ENCODE peak calls at places on chromosome 13, in seven cellular contexts. D, C, N, Z, P, O and H are unnamed samples.

GRCh38 chr13:48485447-48485846 is 47.4 kb downstream of the RCBTB2 start:
- DNase-seq in O (no peak), C (no peak), P (no peak), D (no peak), N (no peak), Z (no peak), H (no peak)

GRCh38 chr13:42228527-42228926 is 43.4 kb upstream of the AKAP11 start:
- DNase-seq in N (no peak), O (no peak), Z (no peak), C (no peak), P (no peak), D (no peak), H (no peak)

GRCh38 chr13:38385152-38385891 is 35.7 kb downstream of the UFM1 start:
- DNase-seq in C (no peak), N (no peak), D (no peak), O (no peak), P (no peak), Z (no peak), H (no peak)

GRCh38 chr13:20426766-20427448 is 98.8 kb downstream of the CRYL1 start:
- DNase-seq in Z (no peak), C (no peak), P (no peak), N (no peak), O (no peak), D (no peak), H (no peak)

GRCh38 chr13:82758056-82758455 is 1124.2 kb downstream of the SLITRK1 start:
- DNase-seq in D (peak; percentile 36), O (no peak), P (no peak), C (no peak), N (no peak), Z (no peak), H (no peak)

GRCh38 chr13:110393761-110394160 is 86.7 kb downstream of the COL4A2 start:
- DNase-seq in P (no peak), C (no peak), N (no peak), Z (no peak), O (no peak), D (no peak), H (no peak)

GRCh38 chr13:51057931-51058330 is 53.1 kb downstream of the C13orf42 start:
- DNase-seq in D (no peak), C (no peak), N (no peak), O (no peak), Z (no peak), P (no peak), H (no peak)

GRCh38 chr13:32041429-32041828 is 9.9 kb downstream of the FRY start:
- DNase-seq in Z (no peak), P (no peak), C (no peak), D (no peak), O (no peak), N (no peak), H (peak; percentile 49)

GRCh38 chr13:106567421-106568224 is at the start of gene ARGLU1:
- DNase-seq in C (peak; percentile 97), P (peak; percentile 94), N (peak; percentile 87), Z (peak; percentile 99), D (peak; percentile 92), O (peak; percentile 65), H (peak; percentile 64)

GRCh38 chr13:51589793-51590192 is 5.5 kb downstream of the WDFY2 start:
- DNase-seq in O (no peak), C (no peak), N (no peak), D (no peak), Z (no peak), P (no peak), H (no peak)

GRCh38 chr13:28297341-28297740 is 159.0 kb downstream of the PAN3 start:
- DNase-seq in P (no peak), C (no peak), N (no peak), D (peak; percentile 57), O (no peak), Z (no peak), H (no peak)

GRCh38 chr13:113178070-113178895 is 19.8 kb downstream of the PROZ start:
- DNase-seq in Z (no peak), N (no peak), P (no peak), C (no peak), D (no peak), O (peak; percentile 80), H (no peak)